ENCODE peak calls at places on chromosomes 13 and 19, in eight cellular contexts. B, N, V, R, I, M, G and J are unnamed samples.
A peak's percentile ranks its signal among the peaks of the same experiment; 100 is the strongest.

GRCh38 chr19:31548941-31549340 is 199.7 kb upstream of the TSHZ3 start:
- DNase-seq in B (no peak), N (peak; percentile 47), V (no peak), R (no peak), I (no peak), M (no peak), G (no peak), J (no peak)

GRCh38 chr19:1270854-1271527 is 1.9 kb downstream of the CIRBP start:
- DNase-seq in B (peak; percentile 43), N (no peak), V (no peak), R (no peak), I (no peak), M (no peak), G (no peak), J (no peak)

GRCh38 chr19:48890551-48890950 is 8.0 kb downstream of the TULP2 start:
- DNase-seq in B (no peak), N (no peak), V (no peak), R (no peak), I (no peak), M (no peak), G (no peak), J (no peak)

GRCh38 chr19:49801966-49802661 is 11.0 kb downstream of the FUZ start:
- DNase-seq in B (no peak), N (peak; percentile 92), V (peak; percentile 62), R (no peak), I (peak; percentile 99), M (no peak), G (no peak), J (peak; percentile 94)

GRCh38 chr19:5090780-5091575 is 122.1 kb downstream of the KDM4B start:
- DNase-seq in B (no peak), N (peak; percentile 88), V (no peak), R (no peak), I (peak; percentile 33), M (no peak), G (no peak), J (no peak)

GRCh38 chr13:113848431-113849260 is 15.2 kb downstream of the GAS6 start:
- DNase-seq in B (no peak), N (no peak), V (no peak), R (peak; percentile 63), I (no peak), M (no peak), G (no peak), J (no peak)

GRCh38 chr13:113658836-113659235 is 838 bp upstream of the ATP4B start:
- DNase-seq in B (no peak), N (no peak), V (no peak), R (peak; percentile 58), I (no peak), M (no peak), G (no peak), J (peak; percentile 41)

GRCh38 chr13:27334774-27335490 is 64.3 kb downstream of the RASL11A start:
- DNase-seq in B (no peak), N (no peak), V (no peak), R (no peak), I (no peak), M (no peak), G (no peak), J (no peak)

GRCh38 chr13:36981156-36981743 is 17.9 kb downstream of the ALG5 start:
- DNase-seq in B (no peak), N (peak; percentile 52), V (no peak), R (no peak), I (no peak), M (no peak), G (peak; percentile 19), J (no peak)

GRCh38 chr13:53743906-53744305 is 715.3 kb downstream of the OLFM4 start:
- DNase-seq in B (no peak), N (no peak), V (no peak), R (no peak), I (no peak), M (no peak), G (no peak), J (no peak)

GRCh38 chr19:36456831-36457230 is 32.5 kb downstream of the ZNF566 start:
- DNase-seq in B (no peak), N (no peak), V (no peak), R (no peak), I (no peak), M (no peak), G (no peak), J (no peak)

GRCh38 chr19:10288662-10289166 is 1.0 kb upstream of the ICAM5 start:
- DNase-seq in B (no peak), N (peak; percentile 65), V (peak; percentile 59), R (peak; percentile 82), I (no peak), M (no peak), G (peak; percentile 55), J (no peak)

GRCh38 chr19:33819875-33820781 is 23.5 kb downstream of the KCTD15 start:
- DNase-seq in B (peak; percentile 68), N (peak; percentile 63), V (peak; percentile 87), R (peak; percentile 98), I (peak; percentile 54), M (peak; percentile 34), G (peak; percentile 32), J (peak; percentile 92)

GRCh38 chr19:55549500-55550320 is 4.4 kb upstream of the SBK3 start:
- DNase-seq in B (no peak), N (no peak), V (no peak), R (no peak), I (no peak), M (no peak), G (no peak), J (no peak)

GRCh38 chr13:73800011-73800410 is 334.2 kb downstream of the KLF12 start:
- DNase-seq in B (no peak), N (no peak), V (no peak), R (no peak), I (no peak), M (no peak), G (no peak), J (no peak)

GRCh38 chr19:10243606-10244005 is 8.4 kb upstream of the MRPL4 start:
- DNase-seq in B (no peak), N (no peak), V (no peak), R (no peak), I (no peak), M (no peak), G (no peak), J (no peak)

GRCh38 chr19:38599722-38600121 is 18.0 kb downstream of the MAP4K1 start:
- DNase-seq in B (no peak), N (no peak), V (no peak), R (no peak), I (no peak), M (no peak), G (no peak), J (no peak)

GRCh38 chr19:38597075-38597474 is 20.7 kb downstream of the MAP4K1 start:
- DNase-seq in B (no peak), N (no peak), V (no peak), R (no peak), I (no peak), M (no peak), G (no peak), J (no peak)

GRCh38 chr19:38592940-38593339 is 24.8 kb downstream of the MAP4K1 start:
- DNase-seq in B (no peak), N (no peak), V (no peak), R (no peak), I (no peak), M (no peak), G (no peak), J (no peak)

DNA sequence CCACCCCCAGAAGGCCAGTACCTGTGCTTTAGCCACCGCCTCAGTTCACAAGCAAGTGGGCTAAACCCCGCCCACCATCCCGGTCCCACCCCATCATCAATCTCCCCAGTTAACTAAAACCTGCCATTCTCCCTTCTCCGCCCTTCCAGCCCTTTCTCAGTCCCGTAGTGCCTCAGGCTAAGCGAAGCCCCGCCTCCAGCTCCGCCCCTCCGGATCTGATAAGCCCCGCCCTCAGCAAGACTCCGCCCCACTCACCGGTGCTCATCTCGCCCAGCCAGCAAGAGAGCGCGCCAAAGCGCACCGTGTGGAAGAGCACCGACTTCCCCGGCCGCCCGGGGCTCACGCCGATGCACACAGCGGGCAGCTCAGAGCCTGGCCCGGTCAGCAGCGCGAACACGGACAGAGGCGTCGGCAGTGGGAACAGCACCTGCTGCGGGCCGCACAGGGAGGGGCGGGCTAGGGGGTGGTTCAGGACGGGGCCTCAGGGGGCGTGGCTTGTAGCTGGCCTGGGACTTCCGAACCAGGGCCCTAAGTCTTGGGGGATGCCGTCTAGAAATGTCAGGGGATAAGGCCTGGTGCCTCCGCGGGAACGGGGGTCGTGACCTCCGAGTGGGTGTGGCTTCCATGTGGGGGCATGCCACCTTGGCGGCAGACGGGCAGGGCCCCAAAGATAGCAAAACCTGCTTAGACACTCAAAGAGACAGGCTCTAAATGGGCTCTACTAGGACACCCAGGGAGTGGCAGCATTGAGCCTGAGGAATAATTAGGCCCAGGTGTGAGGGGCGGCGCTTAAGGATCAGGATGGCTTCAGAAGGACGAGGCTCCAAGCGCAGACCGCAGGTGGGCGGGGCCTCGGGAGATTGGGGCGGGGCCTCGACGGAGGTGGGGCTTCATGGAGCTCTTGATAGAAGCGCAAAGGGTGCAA is 21.4 kb downstream of the MAP4K1 start:
- DNase-seq in B (no peak), N (peak; percentile 90), V (peak; percentile 74), R (peak; percentile 83), I (no peak), M (no peak), G (no peak), J (no peak)
- H3K4me3 ChIP-seq in B (no peak overlapping the region), N (peak overlapping the region; percentile 37), V (no peak overlapping the region), R (no peak overlapping the region), I (peak overlapping the region; percentile 16), M (no peak overlapping the region), G (no peak overlapping the region), J (peak overlapping the region; percentile 12)

GRCh38 chr19:43687660-43687997 is 17.7 kb upstream of the PLAUR start:
- DNase-seq in B (no peak), N (no peak), V (no peak), R (no peak), I (no peak), M (no peak), G (no peak), J (no peak)
- H3K4me1 ChIP-seq in B (no peaks in the 10 kb centered on the region), N (no peaks in the 10 kb centered on the region), V (no peaks in the 10 kb centered on the region), R (no peaks in the 10 kb centered on the region), I (no peaks in the 10 kb centered on the region), M (no peaks in the 10 kb centered on the region), G (no peaks in the 10 kb centered on the region), J (no peaks in the 10 kb centered on the region)

DNA sequence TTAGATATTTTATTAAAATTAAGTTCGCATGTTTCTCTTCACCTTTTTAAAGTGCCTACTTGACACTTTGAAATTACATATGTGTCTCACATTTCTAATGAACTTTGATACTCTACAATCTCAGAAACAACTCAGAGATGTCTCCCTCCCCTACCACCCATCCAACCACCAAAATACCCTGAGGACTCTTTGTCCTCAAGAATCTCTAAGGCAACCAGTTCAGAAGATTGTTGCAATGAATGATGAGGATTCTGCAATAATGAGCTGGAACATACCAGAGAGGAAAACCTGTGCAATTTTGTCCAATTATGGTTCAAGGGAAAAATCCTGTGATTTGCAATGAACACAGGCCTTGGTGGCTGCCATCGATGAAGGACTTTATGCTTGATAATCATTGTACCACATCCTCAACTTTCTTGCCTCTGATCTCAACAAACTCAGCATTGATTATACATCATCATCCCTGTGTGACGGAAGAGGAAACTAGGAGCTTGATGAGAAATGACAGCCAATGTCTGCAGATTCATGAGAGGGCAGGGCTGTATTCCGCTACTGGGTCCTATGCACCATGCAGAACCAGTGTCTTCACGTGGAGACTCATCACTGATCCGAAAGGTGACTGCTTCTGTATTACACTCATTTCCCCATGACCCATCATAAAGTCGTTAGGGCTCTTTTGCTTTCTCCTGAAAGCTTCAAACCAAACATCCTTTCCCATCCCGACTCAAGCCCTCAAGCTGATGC is 1.1 kb downstream of the FPR1 start:
- DNase-seq in B (no peak), N (no peak), V (no peak), R (no peak), I (no peak), M (no peak), G (no peak), J (peak; percentile 32)
- H3K27me3 ChIP-seq in B (no peaks in the 10 kb centered on the region), N (no peaks in the 10 kb centered on the region), V (peaks cover under 1% of the 10 kb centered on the region), R (no peaks in the 10 kb centered on the region), I (no peaks in the 10 kb centered on the region), M (no peaks in the 10 kb centered on the region), G (no peaks in the 10 kb centered on the region), J (peaks cover 10% of the 10 kb centered on the region)

GRCh38 chr19:28609091-28609755 is 603.7 kb downstream of the UQCRFS1 start:
- DNase-seq in B (no peak), N (no peak), V (no peak), R (no peak), I (no peak), M (no peak), G (no peak), J (no peak)
- H3K4me3 ChIP-seq in B (no peak overlapping the region), N (no peak overlapping the region), V (no peak overlapping the region), R (no peak overlapping the region), I (no peak overlapping the region), M (no peak overlapping the region), G (no peak overlapping the region), J (no peak overlapping the region)